ENCODE peak calls at places on chromosomes 12 and 14, in six cellular contexts. M is breast epithelium, C is esophagus squamous epithelium, E is spleen, G is lower leg skin, D is NB4. B is an unnamed sample.
A peak's percentile ranks its signal among the peaks of the same experiment; 100 is the strongest.

GRCh38 chr12:7130791-7131501 is 775 bp downstream of the CLSTN3 start:
- DNase-seq in E (peak; percentile 90), G (no peak), D (peak; percentile 49), C (no peak), M (peak; percentile 53), B (no peak)

GRCh38 chr14:38137005-38137404 is 70.7 kb upstream of the SSTR1 start:
- DNase-seq in M (no peak), C (no peak), D (no peak), E (no peak), G (no peak), B (no peak)

GRCh38 chr14:51082394-51082793 is 12.5 kb downstream of the TRIM9 start:
- DNase-seq in E (no peak), D (no peak), G (no peak), C (no peak), M (no peak), B (no peak)

GRCh38 chr12:101609198-101609597 is 14.4 kb downstream of the MYBPC1 start:
- DNase-seq in E (no peak), G (no peak), C (no peak), M (no peak), D (no peak), B (no peak)

GRCh38 chr12:122366685-122367475 is 55.6 kb downstream of the CLIP1 start:
- DNase-seq in E (no peak), G (peak; percentile 80), C (no peak), D (peak; percentile 74), M (peak; percentile 55), B (peak; percentile 91)

GRCh38 chr12:52175411-52176350 is 16.1 kb downstream of the KRT80 start:
- DNase-seq in M (peak; percentile 80), D (no peak), G (no peak), C (no peak), E (no peak), B (no peak)

GRCh38 chr12:119229837-119230236 is 51.1 kb downstream of the HSPB8 start:
- DNase-seq in D (peak; percentile 34), M (no peak), E (no peak), G (no peak), C (no peak), B (no peak)

GRCh38 chr12:5138845-5139244 is 95.2 kb downstream of the KCNA5 start:
- DNase-seq in C (no peak), D (no peak), G (no peak), M (no peak), E (no peak), B (no peak)

GRCh38 chr12:121214855-121215745 is 5.2 kb downstream of the P2RX4 start:
- DNase-seq in C (no peak), E (peak; percentile 28), G (no peak), D (peak; percentile 76), M (no peak), B (no peak)

GRCh38 chr14:72946491-72946890 is 20.2 kb downstream of the DCAF4 start:
- DNase-seq in D (no peak), C (no peak), E (peak; percentile 28), M (no peak), G (no peak), B (no peak)

GRCh38 chr14:64387232-64387737 is 868 bp upstream of the MTHFD1 start:
- DNase-seq in D (no peak), M (peak; percentile 22), E (no peak), G (peak; percentile 92), C (no peak), B (no peak)

GRCh38 chr12:106119301-106119700 is 19.5 kb downstream of the NUAK1 start:
- DNase-seq in G (peak; percentile 20), C (no peak), E (no peak), M (no peak), D (no peak), B (no peak)

GRCh38 chr14:86654558-86655184 is 1124.7 kb downstream of the FLRT2 start:
- DNase-seq in M (no peak), G (peak; percentile 76), E (no peak), C (no peak), D (peak; percentile 66), B (no peak)

GRCh38 chr12:10968765-10969456 is 17.8 kb downstream of the TAS2R50 start:
- DNase-seq in E (no peak), D (no peak), M (peak; percentile 67), G (peak; percentile 88), C (no peak), B (no peak)

GRCh38 chr12:4383304-4383865 is 3.9 kb upstream of the FGF23 start:
- DNase-seq in D (peak; percentile 64), M (no peak), G (no peak), E (no peak), C (no peak), B (no peak)

GRCh38 chr12:3487027-3487426 is 4.0 kb upstream of the PRMT8 start:
- DNase-seq in E (no peak), D (no peak), C (no peak), M (no peak), G (no peak), B (no peak)

GRCh38 chr14:97267509-97267908 is 470.3 kb downstream of the VRK1 start:
- DNase-seq in M (no peak), C (no peak), D (no peak), G (no peak), E (no peak), B (no peak)

GRCh38 chr12:86389949-86390348 is 133.8 kb upstream of the MGAT4C start:
- DNase-seq in M (no peak), D (no peak), G (no peak), C (no peak), E (no peak), B (no peak)

GRCh38 chr14:34568803-34569202 is 29.3 kb upstream of the EAPP start:
- DNase-seq in C (no peak), M (no peak), D (no peak), G (no peak), E (no peak), B (peak; percentile 64)

GRCh38 chr14:75470238-75470797 is 42.5 kb downstream of the JDP2 start:
- DNase-seq in E (no peak), C (no peak), D (no peak), G (no peak), M (no peak), B (peak; percentile 64)

DNA sequence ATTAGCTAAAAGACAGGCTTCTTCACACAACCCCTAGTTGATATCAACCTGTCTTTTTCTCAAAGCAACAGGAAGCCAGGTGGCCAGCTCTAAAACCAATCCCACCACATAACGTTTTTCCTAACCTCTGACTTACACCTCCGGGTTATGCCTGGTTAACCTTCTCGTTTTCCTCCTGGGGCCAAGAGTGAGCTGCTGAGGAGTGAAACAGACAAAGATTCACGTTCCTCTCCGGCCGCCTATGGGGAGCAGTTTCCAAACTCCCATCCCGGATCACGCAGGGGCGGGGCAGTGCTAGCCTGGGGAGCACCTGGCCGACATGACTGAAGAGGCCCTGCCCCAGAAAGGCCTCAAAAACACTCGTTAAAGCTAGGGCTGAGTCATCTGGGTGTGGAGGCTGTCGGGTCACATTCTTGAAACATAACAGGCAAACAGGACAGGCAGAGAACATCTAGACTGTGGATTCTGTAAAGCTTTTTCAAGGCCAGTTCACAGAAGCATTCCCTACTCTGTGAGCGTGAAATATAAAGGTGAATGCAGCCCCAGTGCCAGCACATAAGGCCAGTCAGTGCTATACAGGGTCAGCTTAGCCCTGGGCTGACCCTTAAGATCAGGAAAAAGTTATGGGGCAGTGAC is 25.9 kb upstream of the LGALS3 start:
- DNase-seq in M (peak; percentile 96), D (peak; percentile 86), C (peak; percentile 37), E (peak; percentile 83), G (peak; percentile 97), B (peak; percentile 94)
- H3K4me3 ChIP-seq in M (peak overlapping the region; percentile 47), D (peak overlapping the region; percentile 0), C (peak overlapping the region; percentile 33), E (peak overlapping the region; percentile 17), G (no peak overlapping the region), B (no peak overlapping the region)

DNA sequence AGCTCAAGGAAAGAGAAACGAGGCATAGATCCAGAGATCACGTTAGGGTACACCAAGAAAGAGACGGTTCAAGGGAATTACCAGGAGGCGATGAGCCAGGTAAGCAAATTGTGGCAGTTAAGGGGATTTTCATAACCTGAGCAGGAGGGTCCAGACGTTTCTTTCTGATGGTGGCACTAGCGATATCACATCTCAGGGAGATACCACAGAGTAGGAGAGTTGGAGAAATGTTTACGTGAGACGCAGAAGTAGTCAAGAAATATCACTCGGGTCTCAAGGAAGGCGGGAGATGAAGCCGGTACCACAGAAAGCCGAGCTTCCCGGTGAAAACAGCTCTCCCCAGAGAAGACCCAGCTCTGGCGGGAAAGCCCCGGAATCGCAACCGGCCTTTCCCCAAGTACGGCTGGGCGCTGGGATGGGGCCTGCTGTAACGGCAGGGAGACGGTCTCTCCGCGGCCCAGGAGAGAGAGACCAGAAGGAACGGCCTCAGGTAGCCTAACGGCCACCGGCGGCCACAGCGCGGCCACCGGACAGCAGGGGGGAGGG is 485 bp downstream of the SENP1 start:
- DNase-seq in G (peak; percentile 87), C (no peak), E (no peak), D (no peak), M (no peak), B (no peak)
- TF ChIP-seq POLR2A in G (no peak), C (no peak), E (no peak), D (no peak), M (no peak), B (no peak)

GRCh38 chr14:77457115-77457521 is 283 bp downstream of the VIPAS39 start:
- DNase-seq in C (no peak), M (no peak), D (no peak), G (no peak), E (no peak), B (peak; percentile 64)

GRCh38 chr14:77458249-77458950 is 507 bp downstream of the AHSA1 start:
- DNase-seq in C (no peak), D (peak; percentile 65), E (peak; percentile 81), M (no peak), G (no peak), B (no peak)

GRCh38 chr14:77457522-77458248 is at the start of the genes AHSA1 and VIPAS39:
- DNase-seq in C (peak; percentile 92), E (peak; percentile 96), D (peak; percentile 99), M (peak; percentile 97), G (peak; percentile 98), B (peak; percentile 98)

GRCh38 chr14:77455966-77456640 is 1.3 kb downstream of the VIPAS39 start:
- DNase-seq in M (no peak), E (no peak), D (no peak), C (no peak), G (no peak), B (no peak)

GRCh38 chr14:77459072-77459723 is 1.3 kb downstream of the AHSA1 start:
- DNase-seq in D (peak; percentile 81), M (no peak), E (no peak), G (no peak), C (peak; percentile 1), B (no peak)
- TF ChIP-seq CTCF in D (peak; percentile 62), M (no peak), E (peak; percentile 41), G (no peak), C (peak; percentile 38), B (peak; percentile 53)

DNA sequence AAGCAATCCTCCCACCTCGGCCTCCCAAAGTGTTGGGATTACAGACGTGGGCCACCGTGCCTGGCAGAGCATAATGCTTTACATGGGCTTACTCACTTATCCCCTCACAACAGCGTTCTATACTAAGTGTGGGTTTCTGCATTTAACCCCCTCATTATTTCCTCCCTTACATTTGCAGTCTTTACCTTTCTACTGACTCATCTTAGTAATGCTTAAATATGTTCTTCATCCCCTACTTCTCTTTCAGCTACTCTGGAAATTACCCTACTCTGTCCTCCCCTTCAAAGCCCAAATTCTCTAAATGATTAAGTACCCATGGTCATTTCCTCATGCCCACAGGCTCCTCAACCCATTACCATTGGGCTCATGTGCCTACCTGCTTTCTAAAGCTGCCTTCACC is 40.7 kb downstream of the NKX2-1 start:
- DNase-seq in G (no peak), D (no peak), E (no peak), C (no peak), M (no peak), B (no peak)
- H3K4me3 ChIP-seq in G (no peak overlapping the region), D (no peak overlapping the region), E (no peak overlapping the region), C (no peak overlapping the region), M (no peak overlapping the region), B (no peak overlapping the region)

GRCh38 chr12:68610435-68611093 is at the start of gene RAP1B:
- DNase-seq in M (peak; percentile 86), G (peak; percentile 97), C (peak; percentile 73), D (peak; percentile 92), E (peak; percentile 98), B (peak; percentile 94)
- TF ChIP-seq POLR2A in M (peak; percentile 48), G (no peak), C (peak; percentile 96), D (peak; percentile 93), E (peak; percentile 85), B (peak; percentile 78)